ENCODE peak calls at places on chromosome 4, in nine cellular contexts. One of them, this sample, is unnamed.

GRCh38 chr4:87103691-87104187 is 116.7 kb downstream of the KLHL8 start:
- DNase-seq in right lobe of liver: no peak
- DNase-seq in foreskin fibroblast: peak
- DNase-seq in GM13977: no peak
- DNase-seq in thoracic aorta: no peak
- DNase-seq in thyroid gland: no peak
- DNase-seq in fibroblast of mammary gland: peak
- DNase-seq in psoas muscle: no peak
- DNase-seq in H9: no peak
- DNase-seq in this sample: no peak

GRCh38 chr4:185833055-185833598 is 21.1 kb upstream of the SORBS2 start:
- DNase-seq in H9: no peak
- DNase-seq in GM13977: no peak
- DNase-seq in psoas muscle: no peak
- DNase-seq in fibroblast of mammary gland: no peak
- DNase-seq in thyroid gland: no peak
- DNase-seq in foreskin fibroblast: no peak
- DNase-seq in right lobe of liver: no peak
- DNase-seq in thoracic aorta: no peak
- DNase-seq in this sample: no peak

GRCh38 chr4:83473966-83474365 is 10.9 kb downstream of the ABRAXAS1 start:
- DNase-seq in thoracic aorta: no peak
- DNase-seq in fibroblast of mammary gland: no peak
- DNase-seq in right lobe of liver: no peak
- DNase-seq in H9: no peak
- DNase-seq in foreskin fibroblast: no peak
- DNase-seq in thyroid gland: no peak
- DNase-seq in psoas muscle: no peak
- DNase-seq in GM13977: no peak
- DNase-seq in this sample: no peak

GRCh38 chr4:10730590-10730989 is 46.0 kb upstream of the CLNK start:
- DNase-seq in thyroid gland: no peak
- DNase-seq in right lobe of liver: no peak
- DNase-seq in H9: no peak
- DNase-seq in GM13977: peak
- DNase-seq in fibroblast of mammary gland: no peak
- DNase-seq in thoracic aorta: no peak
- DNase-seq in foreskin fibroblast: no peak
- DNase-seq in psoas muscle: no peak
- DNase-seq in this sample: peak

GRCh38 chr4:146577111-146577510 is 55.4 kb upstream of the SLC10A7 start:
- DNase-seq in thoracic aorta: no peak
- DNase-seq in right lobe of liver: no peak
- DNase-seq in fibroblast of mammary gland: peak
- DNase-seq in psoas muscle: no peak
- DNase-seq in GM13977: no peak
- DNase-seq in H9: no peak
- DNase-seq in foreskin fibroblast: no peak
- DNase-seq in thyroid gland: no peak
- DNase-seq in this sample: no peak

GRCh38 chr4:184932343-184932742 is 85.9 kb upstream of the HELT start:
- DNase-seq in psoas muscle: no peak
- DNase-seq in thoracic aorta: no peak
- DNase-seq in foreskin fibroblast: no peak
- DNase-seq in thyroid gland: peak
- DNase-seq in right lobe of liver: no peak
- DNase-seq in GM13977: no peak
- DNase-seq in H9: no peak
- DNase-seq in fibroblast of mammary gland: no peak
- DNase-seq in this sample: no peak

GRCh38 chr4:168880811-168881595 is 129.1 kb downstream of the CBR4 start:
- DNase-seq in thyroid gland: no peak
- DNase-seq in thoracic aorta: no peak
- DNase-seq in foreskin fibroblast: no peak
- DNase-seq in psoas muscle: no peak
- DNase-seq in right lobe of liver: no peak
- DNase-seq in GM13977: no peak
- DNase-seq in H9: no peak
- DNase-seq in fibroblast of mammary gland: no peak
- DNase-seq in this sample: no peak

GRCh38 chr4:76562161-76562560 is 127.1 kb downstream of the SHROOM3 start:
- DNase-seq in H9: no peak
- DNase-seq in thyroid gland: no peak
- DNase-seq in fibroblast of mammary gland: peak
- DNase-seq in GM13977: no peak
- DNase-seq in foreskin fibroblast: peak
- DNase-seq in thoracic aorta: no peak
- DNase-seq in psoas muscle: no peak
- DNase-seq in right lobe of liver: no peak
- DNase-seq in this sample: no peak

GRCh38 chr4:179307297-179308136 is 1865.3 kb upstream of the AGA start:
- DNase-seq in psoas muscle: no peak
- DNase-seq in right lobe of liver: no peak
- DNase-seq in thyroid gland: no peak
- DNase-seq in foreskin fibroblast: peak
- DNase-seq in thoracic aorta: no peak
- DNase-seq in fibroblast of mammary gland: peak
- DNase-seq in H9: peak
- DNase-seq in GM13977: peak
- DNase-seq in this sample: peak

GRCh38 chr4:25970241-25970675 is 56.2 kb downstream of the SMIM20 start:
- DNase-seq in psoas muscle: no peak
- DNase-seq in foreskin fibroblast: no peak
- DNase-seq in GM13977: peak
- DNase-seq in fibroblast of mammary gland: no peak
- DNase-seq in thoracic aorta: no peak
- DNase-seq in H9: no peak
- DNase-seq in thyroid gland: no peak
- DNase-seq in right lobe of liver: peak
- DNase-seq in this sample: peak

GRCh38 chr4:1402516-1403101 is 3.6 kb downstream of the NKX1-1 start:
- DNase-seq in right lobe of liver: no peak
- DNase-seq in GM13977: peak
- DNase-seq in H9: peak
- DNase-seq in thyroid gland: no peak
- DNase-seq in psoas muscle: peak
- DNase-seq in fibroblast of mammary gland: no peak
- DNase-seq in foreskin fibroblast: no peak
- DNase-seq in thoracic aorta: no peak
- DNase-seq in this sample: no peak

GRCh38 chr4:112145820-112146813 is 863 bp downstream of the FAM241A start:
- DNase-seq in foreskin fibroblast: peak
- DNase-seq in thoracic aorta: no peak
- DNase-seq in thyroid gland: peak
- DNase-seq in right lobe of liver: peak
- DNase-seq in H9: peak
- DNase-seq in fibroblast of mammary gland: peak
- DNase-seq in GM13977: peak
- DNase-seq in psoas muscle: peak
- DNase-seq in this sample: peak

GRCh38 chr4:115850799-115851509 is 737.5 kb upstream of the NDST4 start:
- DNase-seq in GM13977: peak
- DNase-seq in thyroid gland: no peak
- DNase-seq in psoas muscle: no peak
- DNase-seq in right lobe of liver: no peak
- DNase-seq in H9: no peak
- DNase-seq in fibroblast of mammary gland: no peak
- DNase-seq in thoracic aorta: no peak
- DNase-seq in foreskin fibroblast: no peak
- DNase-seq in this sample: no peak

GRCh38 chr4:138736362-138736761 is 279.2 kb upstream of the NOCT start:
- DNase-seq in GM13977: no peak
- DNase-seq in thoracic aorta: no peak
- DNase-seq in thyroid gland: no peak
- DNase-seq in fibroblast of mammary gland: peak
- DNase-seq in psoas muscle: no peak
- DNase-seq in foreskin fibroblast: no peak
- DNase-seq in H9: no peak
- DNase-seq in right lobe of liver: no peak
- DNase-seq in this sample: no peak

DNA sequence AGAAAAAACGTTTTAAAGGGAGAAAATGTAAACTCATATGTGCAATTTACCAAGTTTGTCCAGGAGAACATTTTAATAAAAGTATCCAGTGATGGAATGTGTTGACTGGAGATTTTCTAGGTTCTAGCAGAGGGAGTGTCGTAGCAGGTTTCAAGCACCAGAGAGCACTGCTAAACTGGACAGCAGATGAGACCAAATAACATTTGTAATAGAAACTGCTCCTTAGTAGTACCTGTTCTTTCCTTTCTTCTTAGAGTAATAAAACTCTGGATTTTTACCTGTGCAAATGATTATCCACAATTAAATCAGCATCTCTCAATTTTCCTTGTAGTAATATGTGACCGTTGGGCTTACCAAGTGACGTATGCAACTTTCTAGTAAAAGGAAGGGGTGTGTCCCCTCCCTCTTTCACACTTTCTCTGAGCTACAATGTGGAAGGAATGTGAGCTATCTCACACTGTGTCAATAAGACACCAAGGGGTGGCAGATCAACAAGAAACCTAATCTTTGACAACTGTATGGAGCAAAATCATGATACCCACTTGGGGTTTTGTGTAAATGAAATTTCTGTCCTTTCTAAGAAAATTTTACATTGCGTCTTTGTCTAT is 9.5 kb downstream of the HPGDS start:
- DNase-seq in thyroid gland: no peak
- DNase-seq in GM13977: no peak
- DNase-seq in H9: no peak
- DNase-seq in psoas muscle: no peak
- DNase-seq in thoracic aorta: no peak
- DNase-seq in fibroblast of mammary gland: no peak
- DNase-seq in right lobe of liver: no peak
- DNase-seq in foreskin fibroblast: no peak
- DNase-seq in this sample: no peak
- TF ChIP-seq CTCF in thyroid gland: no peak
- TF ChIP-seq CTCF in GM13977: no peak
- TF ChIP-seq CTCF in H9: peak
- TF ChIP-seq CTCF in psoas muscle: peak
- TF ChIP-seq CTCF in thoracic aorta: no peak
- TF ChIP-seq CTCF in fibroblast of mammary gland: no peak
- TF ChIP-seq CTCF in right lobe of liver: no peak
- TF ChIP-seq CTCF in foreskin fibroblast: no peak
- TF ChIP-seq CTCF in this sample: no peak

GRCh38 chr4:53378171-53378482 is 686 bp downstream of the FIP1L1 start:
- DNase-seq in thoracic aorta: no peak
- DNase-seq in GM13977: no peak
- DNase-seq in thyroid gland: no peak
- DNase-seq in right lobe of liver: no peak
- DNase-seq in H9: no peak
- DNase-seq in psoas muscle: no peak
- DNase-seq in fibroblast of mammary gland: no peak
- DNase-seq in foreskin fibroblast: no peak
- DNase-seq in this sample: no peak

GRCh38 chr4:53374777-53375258 is 2.6 kb upstream of the FIP1L1 start:
- DNase-seq in right lobe of liver: no peak
- DNase-seq in foreskin fibroblast: no peak
- DNase-seq in GM13977: no peak
- DNase-seq in psoas muscle: no peak
- DNase-seq in H9: no peak
- DNase-seq in fibroblast of mammary gland: no peak
- DNase-seq in thyroid gland: no peak
- DNase-seq in thoracic aorta: no peak
- DNase-seq in this sample: no peak

GRCh38 chr4:53380221-53380620 is 2.8 kb downstream of the FIP1L1 start:
- DNase-seq in thyroid gland: no peak
- DNase-seq in thoracic aorta: no peak
- DNase-seq in psoas muscle: no peak
- DNase-seq in GM13977: no peak
- DNase-seq in fibroblast of mammary gland: peak
- DNase-seq in right lobe of liver: no peak
- DNase-seq in foreskin fibroblast: no peak
- DNase-seq in H9: no peak
- DNase-seq in this sample: no peak

GRCh38 chr4:53376900-53377299 is 541 bp upstream of the FIP1L1 start:
- DNase-seq in thoracic aorta: no peak
- DNase-seq in H9: no peak
- DNase-seq in thyroid gland: no peak
- DNase-seq in foreskin fibroblast: no peak
- DNase-seq in GM13977: no peak
- DNase-seq in fibroblast of mammary gland: peak
- DNase-seq in right lobe of liver: no peak
- DNase-seq in psoas muscle: no peak
- DNase-seq in this sample: no peak

DNA sequence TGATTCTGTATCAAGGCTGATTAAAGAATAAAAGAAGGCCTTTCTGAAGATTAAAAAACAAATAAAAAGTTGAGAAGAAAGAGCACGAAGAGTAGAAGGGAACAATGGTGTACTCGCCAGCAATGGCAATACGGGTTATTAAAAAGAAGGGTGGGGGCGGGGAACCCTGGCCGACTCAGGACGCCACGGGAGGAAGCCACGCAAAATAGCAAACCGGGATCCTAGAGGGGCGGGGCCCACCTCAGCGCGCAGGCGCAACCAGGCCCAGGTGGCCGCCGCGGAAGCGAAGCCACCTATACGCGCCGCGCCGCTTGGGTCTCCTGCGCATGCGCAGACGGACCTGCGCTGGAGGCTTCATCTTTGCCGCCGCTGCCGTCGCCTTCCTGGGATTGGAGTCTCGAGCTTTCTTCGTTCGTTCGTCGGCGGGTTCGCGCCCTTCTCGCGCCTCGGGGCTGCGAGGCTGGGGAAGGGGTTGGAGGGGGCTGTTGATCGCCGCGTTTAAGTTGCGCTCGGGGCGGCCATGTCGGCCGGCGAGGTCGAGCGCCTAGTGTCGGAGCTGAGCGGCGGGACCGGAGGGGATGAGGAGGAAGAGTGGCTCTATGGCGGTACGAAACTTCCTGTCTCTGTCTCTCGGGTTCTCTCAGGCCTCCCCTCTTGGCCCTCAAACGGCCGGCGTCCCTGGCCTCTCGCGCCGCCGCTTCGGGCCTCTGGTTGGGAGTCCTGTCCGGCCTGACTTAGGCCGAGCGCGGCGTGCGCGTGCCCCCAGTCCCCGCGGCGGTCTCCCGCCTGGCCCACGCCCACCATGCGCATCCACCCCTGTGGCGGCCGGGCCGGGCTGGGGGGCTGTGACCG is at the start of gene FIP1L1:
- DNase-seq in right lobe of liver: peak
- DNase-seq in psoas muscle: peak
- DNase-seq in foreskin fibroblast: peak
- DNase-seq in GM13977: peak
- DNase-seq in thyroid gland: peak
- DNase-seq in fibroblast of mammary gland: peak
- DNase-seq in H9: peak
- DNase-seq in thoracic aorta: peak
- DNase-seq in this sample: peak
- TF ChIP-seq CTCF in right lobe of liver: no peak
- TF ChIP-seq CTCF in psoas muscle: no peak
- TF ChIP-seq CTCF in foreskin fibroblast: no peak
- TF ChIP-seq CTCF in GM13977: no peak
- TF ChIP-seq CTCF in thyroid gland: no peak
- TF ChIP-seq CTCF in fibroblast of mammary gland: no peak
- TF ChIP-seq CTCF in H9: no peak
- TF ChIP-seq CTCF in thoracic aorta: no peak
- TF ChIP-seq CTCF in this sample: no peak

GRCh38 chr4:2761035-2761923 is 5.1 kb upstream of the TNIP2 start:
- DNase-seq in right lobe of liver: peak
- DNase-seq in thoracic aorta: no peak
- DNase-seq in psoas muscle: peak
- DNase-seq in thyroid gland: peak
- DNase-seq in fibroblast of mammary gland: no peak
- DNase-seq in H9: peak
- DNase-seq in foreskin fibroblast: no peak
- DNase-seq in GM13977: no peak
- DNase-seq in this sample: peak
- TF ChIP-seq CTCF in right lobe of liver: no peak
- TF ChIP-seq CTCF in thoracic aorta: no peak
- TF ChIP-seq CTCF in psoas muscle: no peak
- TF ChIP-seq CTCF in thyroid gland: no peak
- TF ChIP-seq CTCF in fibroblast of mammary gland: no peak
- TF ChIP-seq CTCF in H9: peak
- TF ChIP-seq CTCF in foreskin fibroblast: no peak
- TF ChIP-seq CTCF in GM13977: no peak
- TF ChIP-seq CTCF in this sample: no peak

GRCh38 chr4:108060164-108060563 is 70.5 kb downstream of the HADH start:
- DNase-seq in thoracic aorta: no peak
- DNase-seq in foreskin fibroblast: peak
- DNase-seq in right lobe of liver: no peak
- DNase-seq in psoas muscle: no peak
- DNase-seq in fibroblast of mammary gland: peak
- DNase-seq in thyroid gland: peak
- DNase-seq in H9: peak
- DNase-seq in GM13977: no peak
- DNase-seq in this sample: no peak
- TF ChIP-seq CTCF in thoracic aorta: no peak
- TF ChIP-seq CTCF in foreskin fibroblast: peak
- TF ChIP-seq CTCF in right lobe of liver: peak
- TF ChIP-seq CTCF in psoas muscle: peak
- TF ChIP-seq CTCF in fibroblast of mammary gland: peak
- TF ChIP-seq CTCF in thyroid gland: peak
- TF ChIP-seq CTCF in H9: peak
- TF ChIP-seq CTCF in GM13977: peak
- TF ChIP-seq CTCF in this sample: no peak